ENCODE peak calls at places on chromosomes 13 and 19, in nine cellular contexts. B is fibroblast of pulmonary artery; W is mucosa of gallbladder; Q is NCI-H69; F is renal cortical epithelial cell; H is CD4-positive, alpha-beta T cell; Z is type B pancreatic cell; U is substantia nigra; P is EH. V is an unnamed sample.

GRCh38 chr13:39038569-39038898 is 278 bp downstream of the NHLRC3 start:
- DNase-seq in B (no peak), H (peak; percentile 27), U (no peak), P (peak; percentile 47), Q (peak; percentile 80), Z (no peak), W (peak; percentile 16), F (no peak), V (no peak)

GRCh38 chr19:28881616-28882015 is 331.3 kb downstream of the UQCRFS1 start:
- DNase-seq in U (no peak), W (no peak), Z (no peak), H (no peak), B (no peak), F (peak; percentile 81), P (no peak), Q (no peak), V (peak; percentile 25)

GRCh38 chr19:41793414-41793727 is 3.0 kb upstream of the CEACAM3 start:
- DNase-seq in H (no peak), Q (no peak), Z (no peak), W (no peak), U (no peak), B (no peak), F (no peak), P (no peak), V (no peak)

GRCh38 chr13:40231311-40231710 is 435.1 kb downstream of the FOXO1 start:
- DNase-seq in B (no peak), Q (no peak), U (no peak), H (no peak), P (peak; percentile 32), Z (no peak), F (no peak), W (no peak), V (no peak)

GRCh38 chr13:102729560-102730275 is 34.9 kb upstream of the METTL21C start:
- DNase-seq in H (no peak), Z (no peak), F (peak; percentile 37), B (peak; percentile 91), W (no peak), P (peak; percentile 62), Q (peak; percentile 81), U (no peak), V (peak; percentile 62)

GRCh38 chr13:99316657-99317244 is 9.6 kb upstream of the GPR183 start:
- DNase-seq in B (no peak), F (no peak), H (no peak), U (no peak), P (no peak), Q (peak; percentile 35), Z (no peak), W (no peak), V (no peak)

GRCh38 chr19:50835103-50835784 is 1.9 kb upstream of the KLK15 start:
- DNase-seq in B (peak; percentile 7), W (no peak), F (no peak), U (no peak), Z (no peak), Q (peak; percentile 68), H (no peak), P (peak; percentile 30), V (no peak)

GRCh38 chr13:111483621-111483987 is 163.2 kb downstream of the TEX29 start:
- DNase-seq in U (no peak), Q (no peak), B (no peak), F (no peak), Z (peak; percentile 39), H (no peak), W (no peak), P (no peak), V (no peak)

GRCh38 chr13:32116210-32116609 is 84.6 kb downstream of the FRY start:
- DNase-seq in U (no peak), Z (no peak), W (no peak), H (no peak), F (no peak), Q (no peak), B (peak; percentile 19), P (no peak), V (no peak)

GRCh38 chr19:27972291-27973040 is 1240.5 kb downstream of the UQCRFS1 start:
- DNase-seq in W (peak; percentile 19), H (no peak), F (peak; percentile 90), Z (no peak), B (peak; percentile 17), Q (no peak), P (peak; percentile 41), U (no peak), V (peak; percentile 90)

GRCh38 chr13:42266464-42266863 is 5.5 kb upstream of the AKAP11 start:
- DNase-seq in W (no peak), P (peak; percentile 71), B (peak; percentile 76), H (no peak), F (no peak), U (no peak), Q (peak; percentile 4), Z (no peak), V (no peak)

GRCh38 chr13:66660013-66660804 is 569.9 kb downstream of the PCDH9 start:
- DNase-seq in H (no peak), F (peak; percentile 70), U (no peak), B (peak; percentile 76), Q (peak; percentile 56), W (no peak), Z (no peak), P (peak; percentile 70), V (peak; percentile 74)

GRCh38 chr13:30038884-30039283 is 188.5 kb upstream of the UBL3 start:
- DNase-seq in Q (peak; percentile 2), U (no peak), Z (no peak), F (no peak), B (peak; percentile 52), H (no peak), W (no peak), P (peak; percentile 57), V (no peak)

GRCh38 chr13:43348397-43348796 is 325.0 kb downstream of the DNAJC15 start:
- DNase-seq in Z (no peak), B (peak; percentile 36), U (no peak), W (no peak), P (no peak), F (peak; percentile 41), Q (peak; percentile 82), H (no peak), V (no peak)

GRCh38 chr19:10724573-10725071 is 6.7 kb downstream of the DNM2 start:
- DNase-seq in F (no peak), U (no peak), Z (no peak), P (peak; percentile 69), W (no peak), Q (no peak), B (no peak), H (no peak), V (no peak)

GRCh38 chr13:28049215-28049614 is 51.2 kb downstream of the FLT3 start:
- DNase-seq in W (no peak), P (no peak), Z (no peak), U (no peak), Q (no peak), B (no peak), F (no peak), H (no peak), V (no peak)

GRCh38 chr19:54266133-54266532 is 9.1 kb upstream of the LILRB5 start:
- DNase-seq in W (peak; percentile 83), F (peak; percentile 58), P (peak; percentile 67), U (no peak), B (peak; percentile 75), Q (peak; percentile 73), Z (peak; percentile 84), H (peak; percentile 51), V (peak; percentile 47)

GRCh38 chr19:33302175-33302973 is at the start of gene CEBPA:
- DNase-seq in U (peak; percentile 19), Q (peak; percentile 88), B (peak; percentile 77), Z (peak; percentile 89), W (peak; percentile 78), H (peak; percentile 24), P (peak; percentile 80), F (no peak), V (peak; percentile 90)

GRCh38 chr13:25018729-25019115 is 77.2 kb upstream of the PABPC3 start:
- DNase-seq in W (no peak), F (no peak), U (no peak), Z (no peak), B (no peak), H (no peak), Q (peak; percentile 2), P (no peak), V (peak; percentile 68)

GRCh38 chr13:63190742-63191141 is 1775.1 kb upstream of the PCDH20 start:
- DNase-seq in Z (no peak), P (peak; percentile 89), U (no peak), H (no peak), F (peak; percentile 86), B (peak; percentile 49), W (no peak), Q (no peak), V (peak; percentile 80)

GRCh38 chr19:3125900-3126524 is 9.8 kb upstream of the GNA15 start:
- DNase-seq in Q (peak; percentile 87), H (peak; percentile 71), Z (no peak), B (peak; percentile 52), P (peak; percentile 49), F (peak; percentile 25), W (peak; percentile 60), U (no peak), V (peak; percentile 18)

GRCh38 chr19:50794074-50794777 is 4.0 kb downstream of the ACP4 start:
- DNase-seq in Z (no peak), B (no peak), H (no peak), W (no peak), P (no peak), Q (peak; percentile 89), U (no peak), F (no peak), V (no peak)

GRCh38 chr13:92265408-92265807 is 867.0 kb downstream of the GPC5 start:
- DNase-seq in Z (no peak), B (peak; percentile 70), P (no peak), Q (no peak), W (no peak), F (no peak), H (no peak), U (no peak), V (no peak)

GRCh38 chr13:94248454-94249233 is 230.8 kb downstream of the DCT start:
- DNase-seq in W (no peak), U (no peak), H (no peak), B (no peak), P (no peak), F (no peak), Q (peak; percentile 80), Z (no peak), V (no peak)

GRCh38 chr13:102781591-102781990 is 8.0 kb upstream of the TEX30 start:
- DNase-seq in P (no peak), Z (no peak), Q (no peak), H (no peak), F (no peak), W (no peak), B (no peak), U (no peak), V (no peak)

GRCh38 chr13:72004975-72005374 is 138.0 kb upstream of the DACH1 start:
- DNase-seq in W (no peak), F (no peak), Q (no peak), P (peak; percentile 11), Z (no peak), H (no peak), B (peak; percentile 1), U (no peak), V (no peak)

GRCh38 chr19:47433121-47433520 is 13.8 kb upstream of the MEIS3 start:
- DNase-seq in U (no peak), P (peak; percentile 45), Z (no peak), W (no peak), B (no peak), Q (no peak), F (no peak), H (no peak), V (no peak)

GRCh38 chr13:42474954-42475353 is 99.0 kb upstream of the TNFSF11 start:
- DNase-seq in Z (no peak), F (no peak), B (peak; percentile 35), P (no peak), U (no peak), Q (no peak), W (no peak), H (no peak), V (no peak)

GRCh38 chr19:19279853-19280252 is 6.8 kb upstream of the TM6SF2 start:
- DNase-seq in W (no peak), F (no peak), Q (no peak), U (no peak), Z (no peak), H (no peak), P (no peak), B (no peak), V (no peak)

GRCh38 chr13:30415430-30416030 is 6.8 kb upstream of the UBE2L5 start:
- DNase-seq in Z (no peak), W (no peak), U (no peak), Q (peak; percentile 55), H (no peak), B (no peak), F (no peak), P (peak; percentile 58), V (no peak)

GRCh38 chr13:65768545-65768944 is 1461.6 kb downstream of the PCDH9 start:
- DNase-seq in P (no peak), W (no peak), Z (no peak), B (no peak), F (no peak), U (no peak), H (no peak), Q (no peak), V (no peak)

V was measured in Caki2.